ENCODE peak calls at places on chromosomes 4 and X, in seven cellular contexts. One of them, this sample, is unnamed.

GRCh38 chr4:157444014-157444413 is 223.5 kb downstream of the GRIA2 start:
- DNase-seq in mesenchymal stem cell: no peak
- DNase-seq in neuronal stem cell: no peak
- DNase-seq in H9: no peak
- DNase-seq in IMR-90: no peak
- DNase-seq in mesendoderm: no peak
- DNase-seq in H1: no peak
- DNase-seq in this sample: no peak

GRCh38 chrX:56233100-56233499 is 944 bp downstream of the KLF8 start:
- DNase-seq in mesendoderm: peak; percentile 17
- DNase-seq in IMR-90: no peak
- DNase-seq in H9: peak; percentile 26
- DNase-seq in neuronal stem cell: no peak
- DNase-seq in mesenchymal stem cell: no peak
- DNase-seq in H1: peak; percentile 43
- DNase-seq in this sample: peak; percentile 32

GRCh38 chr4:242121-242848 is 63.0 kb downstream of the ZNF732 start:
- DNase-seq in mesenchymal stem cell: peak; percentile 14
- DNase-seq in neuronal stem cell: no peak
- DNase-seq in H9: peak; percentile 43
- DNase-seq in H1: peak; percentile 62
- DNase-seq in mesendoderm: peak; percentile 91
- DNase-seq in IMR-90: peak; percentile 13
- DNase-seq in this sample: peak; percentile 76

GRCh38 chr4:79882806-79883205 is 190.2 kb downstream of the ANTXR2 start:
- DNase-seq in neuronal stem cell: no peak
- DNase-seq in H9: no peak
- DNase-seq in IMR-90: no peak
- DNase-seq in mesenchymal stem cell: no peak
- DNase-seq in H1: no peak
- DNase-seq in mesendoderm: no peak
- DNase-seq in this sample: no peak

GRCh38 chr4:149708513-149709175 is 107.0 kb downstream of the IQCM start:
- DNase-seq in IMR-90: peak; percentile 46
- DNase-seq in H1: no peak
- DNase-seq in mesendoderm: no peak
- DNase-seq in mesenchymal stem cell: peak; percentile 50
- DNase-seq in neuronal stem cell: no peak
- DNase-seq in H9: no peak
- DNase-seq in this sample: no peak

GRCh38 chrX:111652719-111653118 is 28.3 kb upstream of the ALG13 start:
- DNase-seq in H1: no peak
- DNase-seq in neuronal stem cell: no peak
- DNase-seq in mesenchymal stem cell: peak; percentile 18
- DNase-seq in H9: no peak
- DNase-seq in IMR-90: no peak
- DNase-seq in mesendoderm: peak; percentile 4
- DNase-seq in this sample: no peak

GRCh38 chr4:84482564-84483563 is 16.2 kb downstream of the NKX6-1 start:
- DNase-seq in IMR-90: no peak
- DNase-seq in mesenchymal stem cell: no peak
- DNase-seq in H1: peak; percentile 97
- DNase-seq in mesendoderm: peak; percentile 86
- DNase-seq in neuronal stem cell: no peak
- DNase-seq in H9: peak; percentile 89
- DNase-seq in this sample: peak; percentile 6

GRCh38 chr4:10122236-10122932 is 5.8 kb upstream of the WDR1 start:
- DNase-seq in H1: no peak
- DNase-seq in neuronal stem cell: no peak
- DNase-seq in mesendoderm: no peak
- DNase-seq in mesenchymal stem cell: no peak
- DNase-seq in H9: no peak
- DNase-seq in IMR-90: no peak
- DNase-seq in this sample: peak; percentile 85

GRCh38 chr4:102139932-102140331 is 205.3 kb downstream of the SLC39A8 start:
- DNase-seq in H9: no peak
- DNase-seq in IMR-90: no peak
- DNase-seq in H1: no peak
- DNase-seq in mesendoderm: no peak
- DNase-seq in neuronal stem cell: no peak
- DNase-seq in mesenchymal stem cell: no peak
- DNase-seq in this sample: peak; percentile 39

GRCh38 chrX:54358424-54359211 is 772 bp upstream of the WNK3 start:
- DNase-seq in H1: peak; percentile 81
- DNase-seq in IMR-90: peak; percentile 41
- DNase-seq in mesendoderm: peak; percentile 92
- DNase-seq in H9: peak; percentile 83
- DNase-seq in mesenchymal stem cell: peak; percentile 75
- DNase-seq in neuronal stem cell: peak; percentile 91
- DNase-seq in this sample: peak; percentile 22

GRCh38 chr4:176845636-176846035 is 52.9 kb upstream of the VEGFC start:
- DNase-seq in mesendoderm: no peak
- DNase-seq in neuronal stem cell: no peak
- DNase-seq in IMR-90: no peak
- DNase-seq in H9: no peak
- DNase-seq in H1: no peak
- DNase-seq in mesenchymal stem cell: no peak
- DNase-seq in this sample: no peak

GRCh38 chr4:106595906-106596305 is 227.3 kb upstream of the GIMD1 start:
- DNase-seq in mesendoderm: no peak
- DNase-seq in H9: no peak
- DNase-seq in IMR-90: no peak
- DNase-seq in neuronal stem cell: no peak
- DNase-seq in H1: no peak
- DNase-seq in mesenchymal stem cell: no peak
- DNase-seq in this sample: no peak

GRCh38 chrX:10117301-10117700 is 39.5 kb upstream of the CLCN4 start:
- DNase-seq in mesenchymal stem cell: no peak
- DNase-seq in IMR-90: no peak
- DNase-seq in neuronal stem cell: no peak
- DNase-seq in mesendoderm: no peak
- DNase-seq in H1: no peak
- DNase-seq in H9: no peak
- DNase-seq in this sample: no peak

GRCh38 chrX:115047715-115048114 is 30.3 kb upstream of the IL13RA2 start:
- DNase-seq in IMR-90: no peak
- DNase-seq in H9: no peak
- DNase-seq in mesendoderm: no peak
- DNase-seq in neuronal stem cell: no peak
- DNase-seq in mesenchymal stem cell: no peak
- DNase-seq in H1: no peak
- DNase-seq in this sample: peak; percentile 1

GRCh38 chrX:103415528-103415927 is 39.2 kb downstream of the BEX3 start:
- DNase-seq in mesenchymal stem cell: no peak
- DNase-seq in H1: no peak
- DNase-seq in mesendoderm: no peak
- DNase-seq in H9: no peak
- DNase-seq in neuronal stem cell: no peak
- DNase-seq in IMR-90: no peak
- DNase-seq in this sample: no peak

GRCh38 chrX:17022205-17022604 is 75.7 kb downstream of the REPS2 start:
- DNase-seq in H9: no peak
- DNase-seq in IMR-90: peak; percentile 35
- DNase-seq in H1: no peak
- DNase-seq in neuronal stem cell: no peak
- DNase-seq in mesenchymal stem cell: no peak
- DNase-seq in mesendoderm: no peak
- DNase-seq in this sample: no peak

GRCh38 chr4:109811707-109812106 is 3.9 kb upstream of the GAR1 start:
- DNase-seq in IMR-90: no peak
- DNase-seq in mesendoderm: no peak
- DNase-seq in neuronal stem cell: no peak
- DNase-seq in H1: no peak
- DNase-seq in H9: no peak
- DNase-seq in mesenchymal stem cell: no peak
- DNase-seq in this sample: no peak

GRCh38 chr4:74999714-75000309 is 66.9 kb downstream of the PARM1 start:
- DNase-seq in neuronal stem cell: no peak
- DNase-seq in mesendoderm: no peak
- DNase-seq in H9: no peak
- DNase-seq in H1: no peak
- DNase-seq in IMR-90: no peak
- DNase-seq in mesenchymal stem cell: no peak
- DNase-seq in this sample: no peak

GRCh38 chr4:74996996-74997395 is 64.1 kb downstream of the PARM1 start:
- DNase-seq in mesenchymal stem cell: no peak
- DNase-seq in mesendoderm: peak; percentile 40
- DNase-seq in H9: no peak
- DNase-seq in IMR-90: no peak
- DNase-seq in neuronal stem cell: no peak
- DNase-seq in H1: no peak
- DNase-seq in this sample: no peak

GRCh38 chr4:75002381-75002780 is 69.5 kb downstream of the PARM1 start:
- DNase-seq in mesendoderm: peak; percentile 4
- DNase-seq in H1: no peak
- DNase-seq in neuronal stem cell: no peak
- DNase-seq in H9: no peak
- DNase-seq in mesenchymal stem cell: peak; percentile 8
- DNase-seq in IMR-90: no peak
- DNase-seq in this sample: no peak

DNA sequence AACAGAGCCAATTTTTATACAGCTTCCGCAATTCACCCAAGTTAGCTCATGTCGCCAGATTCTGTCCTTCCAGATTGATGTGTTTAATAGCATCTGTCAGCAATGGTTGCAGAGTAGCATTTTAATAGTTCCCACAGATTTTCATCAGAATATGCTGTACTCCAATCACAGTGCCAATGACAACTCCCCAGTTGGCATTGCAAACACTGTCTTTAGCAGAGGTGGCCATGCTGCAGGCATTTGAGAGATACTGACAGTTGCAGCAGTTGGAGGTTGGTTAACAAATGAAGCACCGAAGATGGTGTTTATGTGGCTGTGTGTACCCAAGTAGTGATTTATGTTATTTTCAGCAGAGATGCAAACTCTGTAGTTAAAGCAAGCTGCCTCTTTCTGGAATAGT is 65.0 kb downstream of the PARM1 start:
- DNase-seq in H1: no peak
- DNase-seq in H9: no peak
- DNase-seq in neuronal stem cell: no peak
- DNase-seq in mesenchymal stem cell: no peak
- DNase-seq in IMR-90: no peak
- DNase-seq in mesendoderm: no peak
- DNase-seq in this sample: no peak
- H3K4me1 ChIP-seq in H1: no peaks in the 10 kb centered on the region
- H3K4me1 ChIP-seq in H9: no peaks in the 10 kb centered on the region
- H3K4me1 ChIP-seq in neuronal stem cell: peaks cover 5% of the 10 kb centered on the region
- H3K4me1 ChIP-seq in mesenchymal stem cell: peaks cover 2% of the 10 kb centered on the region
- H3K4me1 ChIP-seq in IMR-90: no peaks in the 10 kb centered on the region
- H3K4me1 ChIP-seq in mesendoderm: no peaks in the 10 kb centered on the region
- H3K4me1 ChIP-seq in this sample: no peaks in the 10 kb centered on the region

GRCh38 chr4:162154862-162155540 is 8.8 kb downstream of the FSTL5 start:
- DNase-seq in neuronal stem cell: no peak
- DNase-seq in H9: no peak
- DNase-seq in IMR-90: no peak
- DNase-seq in H1: no peak
- DNase-seq in mesenchymal stem cell: no peak
- DNase-seq in mesendoderm: no peak
- DNase-seq in this sample: no peak

DNA sequence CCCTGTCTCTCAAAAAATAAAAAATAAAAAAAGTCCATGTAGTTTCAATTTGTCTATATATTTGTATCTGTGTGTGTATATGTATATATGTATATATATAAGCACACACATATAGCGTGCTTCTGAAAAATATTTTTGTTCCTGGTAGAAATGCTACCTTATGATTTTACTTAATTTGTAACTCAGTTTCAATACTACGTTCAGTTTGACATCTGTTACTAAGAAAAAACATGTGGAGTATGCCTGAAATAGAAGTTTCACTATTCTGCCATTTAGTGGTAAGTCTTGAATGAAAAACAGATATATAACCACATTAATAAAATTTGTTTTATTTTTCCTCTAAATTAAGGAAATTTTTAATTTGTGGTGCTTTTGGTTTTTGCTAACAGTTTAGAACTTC is 14.2 kb downstream of the FSTL5 start:
- DNase-seq in mesendoderm: no peak
- DNase-seq in H1: no peak
- DNase-seq in neuronal stem cell: no peak
- DNase-seq in IMR-90: no peak
- DNase-seq in H9: no peak
- DNase-seq in mesenchymal stem cell: no peak
- DNase-seq in this sample: no peak
- H2BK5ac ChIP-seq in mesendoderm: no peak overlapping the region
- H2BK5ac ChIP-seq in H1: no peak overlapping the region
- H2BK5ac ChIP-seq in neuronal stem cell: no peak overlapping the region
- H2BK5ac ChIP-seq in IMR-90: no peak overlapping the region
- H2BK5ac ChIP-seq in H9: no peak overlapping the region
- H2BK5ac ChIP-seq in mesenchymal stem cell: no peak overlapping the region
- H2BK5ac ChIP-seq in this sample: no peak overlapping the region

DNA sequence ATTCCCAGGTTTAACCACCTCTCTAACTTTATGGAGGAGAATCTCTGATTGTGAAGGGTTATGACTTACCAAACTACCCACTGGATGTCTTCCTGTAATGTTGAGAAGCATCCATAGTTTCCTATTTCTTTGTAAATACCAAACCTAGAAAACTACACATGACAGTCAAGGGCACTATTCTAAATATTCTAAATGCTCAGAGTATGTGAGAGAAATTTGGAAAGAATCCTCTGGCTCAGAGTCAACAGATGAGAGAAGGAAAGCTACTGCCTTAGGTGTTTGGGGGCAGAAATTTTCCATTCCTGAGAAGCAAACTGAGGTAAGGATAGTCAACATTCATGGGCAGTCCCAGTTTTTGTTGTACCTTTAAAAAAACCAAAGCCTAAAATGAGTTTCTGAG is 155.8 kb downstream of the KCNIP4 start:
- DNase-seq in IMR-90: no peak
- DNase-seq in mesenchymal stem cell: no peak
- DNase-seq in mesendoderm: no peak
- DNase-seq in neuronal stem cell: no peak
- DNase-seq in H9: no peak
- DNase-seq in H1: no peak
- DNase-seq in this sample: peak; percentile 63
- H2BK120ac ChIP-seq in IMR-90: no peak overlapping the region
- H2BK120ac ChIP-seq in mesenchymal stem cell: no peak overlapping the region
- H2BK120ac ChIP-seq in mesendoderm: no peak overlapping the region
- H2BK120ac ChIP-seq in neuronal stem cell: no peak overlapping the region
- H2BK120ac ChIP-seq in H9: no peak overlapping the region
- H2BK120ac ChIP-seq in H1: no peak overlapping the region
- H2BK120ac ChIP-seq in this sample: no peak overlapping the region

GRCh38 chr4:85831647-85832046 is 356.7 kb downstream of the ARHGAP24 start:
- DNase-seq in mesendoderm: no peak
- DNase-seq in IMR-90: no peak
- DNase-seq in neuronal stem cell: no peak
- DNase-seq in H1: no peak
- DNase-seq in H9: no peak
- DNase-seq in mesenchymal stem cell: no peak
- DNase-seq in this sample: no peak

GRCh38 chr4:85824166-85824945 is 349.4 kb downstream of the ARHGAP24 start:
- DNase-seq in mesendoderm: no peak
- DNase-seq in mesenchymal stem cell: no peak
- DNase-seq in neuronal stem cell: no peak
- DNase-seq in IMR-90: no peak
- DNase-seq in H1: no peak
- DNase-seq in H9: no peak
- DNase-seq in this sample: no peak

GRCh38 chr4:85829276-85830051 is 354.5 kb downstream of the ARHGAP24 start:
- DNase-seq in H1: no peak
- DNase-seq in mesenchymal stem cell: peak; percentile 53
- DNase-seq in H9: no peak
- DNase-seq in IMR-90: peak; percentile 66
- DNase-seq in neuronal stem cell: no peak
- DNase-seq in mesendoderm: no peak
- DNase-seq in this sample: no peak

GRCh38 chr4:85825937-85826678 is 351.2 kb downstream of the ARHGAP24 start:
- DNase-seq in neuronal stem cell: peak; percentile 30
- DNase-seq in IMR-90: peak; percentile 58
- DNase-seq in H1: peak; percentile 56
- DNase-seq in mesenchymal stem cell: peak; percentile 89
- DNase-seq in H9: peak; percentile 58
- DNase-seq in mesendoderm: peak; percentile 87
- DNase-seq in this sample: no peak

GRCh38 chr4:85828295-85828910 is 353.5 kb downstream of the ARHGAP24 start:
- DNase-seq in mesendoderm: no peak
- DNase-seq in mesenchymal stem cell: no peak
- DNase-seq in H1: no peak
- DNase-seq in neuronal stem cell: no peak
- DNase-seq in H9: no peak
- DNase-seq in IMR-90: peak; percentile 56
- DNase-seq in this sample: no peak
- H3K4me1 ChIP-seq in mesendoderm: peaks cover 8% of the 10 kb centered on the region
- H3K4me1 ChIP-seq in mesenchymal stem cell: peaks cover 3% of the 10 kb centered on the region
- H3K4me1 ChIP-seq in H1: peaks cover 15% of the 10 kb centered on the region
- H3K4me1 ChIP-seq in neuronal stem cell: peaks cover 16% of the 10 kb centered on the region
- H3K4me1 ChIP-seq in H9: peaks cover 6% of the 10 kb centered on the region
- H3K4me1 ChIP-seq in IMR-90: peaks cover 17% of the 10 kb centered on the region
- H3K4me1 ChIP-seq in this sample: no peaks in the 10 kb centered on the region

This sample was measured in trophoblast cell.